ENCODE peak calls at places on chromosomes 16 and 17, in ten cellular contexts. P is endothelial cell; S is ELR; I is iris pigment epithelial cell; T is natural killer cell treated with Interleukin-12 subunit alpha and Interleukin-12 subunit beta and Interleukin-15 and Interleukin-18, amount 100 ng/mL, for 72 hours; K is astrocyte of the spinal cord; X is neural crest cell; D is activated T-cell treated with anti-CD3 and anti-CD28 coated beads for 24 hours; Z is endodermal cell; J is BE2C. R is an unnamed sample.

GRCh38 chr17:1375615-1376014 is 24.4 kb downstream of the YWHAE start:
- DNase-seq in T (no peak), X (no peak), P (no peak), I (no peak), Z (no peak), J (no peak), S (no peak), D (no peak), K (no peak), R (no peak)

GRCh38 chr17:36869856-36870617 is 67.2 kb upstream of the LHX1 start:
- DNase-seq in Z (peak), T (no peak), J (no peak), X (no peak), D (no peak), S (peak), P (no peak), I (peak), K (no peak), R (no peak)

GRCh38 chr17:31857920-31858646 is 961 bp downstream of the COPRS start:
- DNase-seq in S (peak), Z (peak), J (no peak), T (no peak), K (peak), X (no peak), P (no peak), D (no peak), I (no peak), R (no peak)

GRCh38 chr17:1746975-1747543 is 4.4 kb downstream of the SERPINF2 start:
- DNase-seq in S (no peak), J (no peak), Z (peak), T (peak), P (peak), I (no peak), D (no peak), X (no peak), K (no peak), R (no peak)

GRCh38 chr16:70800306-70800705 is 652 bp downstream of the VAC14 start:
- DNase-seq in T (no peak), S (peak), K (no peak), P (no peak), D (no peak), Z (no peak), X (no peak), I (no peak), J (no peak), R (no peak)

GRCh38 chr16:23754594-23755483 is at the start of gene CHP2:
- DNase-seq in Z (peak), J (peak), X (no peak), I (no peak), T (no peak), S (no peak), P (no peak), K (no peak), D (no peak), R (no peak)

GRCh38 chr16:69647020-69647419 is 79.3 kb downstream of the NQO1 start:
- DNase-seq in T (no peak), D (no peak), X (no peak), I (no peak), Z (no peak), J (no peak), P (no peak), K (no peak), S (no peak), R (no peak)

GRCh38 chr16:69179255-69180010 is 7.5 kb upstream of the SNTB2 start:
- DNase-seq in S (peak), T (no peak), K (peak), X (no peak), D (no peak), Z (no peak), P (no peak), I (peak), J (peak), R (peak)

GRCh38 chr17:73231363-73231762 is 30.3 kb downstream of the CPSF4L start:
- DNase-seq in S (peak), J (no peak), D (no peak), X (no peak), T (no peak), K (peak), P (peak), I (peak), Z (no peak), R (no peak)

GRCh38 chr16:51982715-51983680 is 563.9 kb downstream of the TOX3 start:
- DNase-seq in D (peak), K (peak), P (peak), S (peak), T (no peak), J (peak), I (peak), Z (peak), X (peak), R (peak)

GRCh38 chr16:85868495-85868894 is 30.5 kb upstream of the IRF8 start:
- DNase-seq in S (no peak), P (no peak), K (no peak), I (no peak), J (no peak), T (no peak), Z (no peak), D (no peak), X (no peak), R (no peak)

GRCh38 chr17:76427457-76428231 is 25.3 kb downstream of the UBE2O start:
- DNase-seq in X (no peak), K (peak), S (no peak), T (no peak), I (peak), Z (no peak), D (no peak), J (no peak), P (no peak), R (no peak)

GRCh38 chr17:17890773-17891759 is 54.3 kb upstream of the SREBF1 start:
- DNase-seq in T (no peak), Z (peak), S (peak), D (peak), K (peak), X (peak), I (peak), J (peak), P (peak), R (peak)

GRCh38 chr16:83176802-83177201 is 550.0 kb downstream of the CDH13 start:
- DNase-seq in X (no peak), I (no peak), Z (no peak), K (no peak), P (no peak), D (no peak), T (no peak), J (no peak), S (no peak), R (no peak)

GRCh38 chr17:43531955-43532354 is 14.2 kb downstream of the ETV4 start:
- DNase-seq in P (no peak), T (no peak), J (no peak), S (peak), X (no peak), K (no peak), Z (no peak), D (no peak), I (no peak), R (no peak)

GRCh38 chr17:18191967-18192366 is 8.3 kb downstream of the ALKBH5 start:
- DNase-seq in D (no peak), S (peak), Z (peak), P (no peak), I (no peak), X (no peak), T (no peak), J (peak), K (no peak), R (no peak)

GRCh38 chr17:31310260-31310659 is 3.6 kb downstream of the EVI2B start:
- DNase-seq in J (no peak), P (no peak), Z (no peak), T (no peak), S (no peak), X (no peak), I (no peak), K (no peak), D (no peak), R (no peak)

GRCh38 chr17:7184091-7184488 is 4.9 kb upstream of the ASGR1 start:
- DNase-seq in I (no peak), T (no peak), J (no peak), X (no peak), S (no peak), K (no peak), D (no peak), P (no peak), Z (peak), R (peak)

GRCh38 chr17:79749156-79749815 is 18.5 kb downstream of the ENPP7 start:
- DNase-seq in P (no peak), D (no peak), S (peak), I (peak), X (no peak), Z (no peak), J (no peak), T (no peak), K (peak), R (no peak)

R was measured in SHP77 treated with DMSO at 0.1 percent for 48 hours.